ENCODE peak calls at places on chromosomes 1 and 21, in five cellular contexts. One of them, this sample, is unnamed.

GRCh38 chr1:162381941-162382750 is 618 bp downstream of the C1orf226 start:
- DNase-seq in Right ventricle myocardium superior: no peak
- DNase-seq in stimulated activated CD4-positive, alpha-beta T cell treated with anti-CD3 and anti-CD28 coated beads, TNF-alpha, amount 100 ng/mL, for 1 hour: no peak
- DNase-seq in AG04450: no peak
- DNase-seq in endothelial cell: no peak
- DNase-seq in this sample: no peak

GRCh38 chr1:14780271-14780670 is 181.8 kb downstream of the KAZN start:
- DNase-seq in AG04450: no peak
- DNase-seq in endothelial cell: no peak
- DNase-seq in stimulated activated CD4-positive, alpha-beta T cell treated with anti-CD3 and anti-CD28 coated beads, TNF-alpha, amount 100 ng/mL, for 1 hour: no peak
- DNase-seq in Right ventricle myocardium superior: no peak
- DNase-seq in this sample: no peak

GRCh38 chr1:94522304-94522703 is 19.3 kb downstream of the F3 start:
- DNase-seq in Right ventricle myocardium superior: no peak
- DNase-seq in AG04450: no peak
- DNase-seq in stimulated activated CD4-positive, alpha-beta T cell treated with anti-CD3 and anti-CD28 coated beads, TNF-alpha, amount 100 ng/mL, for 1 hour: no peak
- DNase-seq in endothelial cell: no peak
- DNase-seq in this sample: peak

GRCh38 chr1:21865943-21866628 is 54.0 kb downstream of the LDLRAD2 start:
- DNase-seq in AG04450: no peak
- DNase-seq in stimulated activated CD4-positive, alpha-beta T cell treated with anti-CD3 and anti-CD28 coated beads, TNF-alpha, amount 100 ng/mL, for 1 hour: no peak
- DNase-seq in endothelial cell: peak
- DNase-seq in Right ventricle myocardium superior: no peak
- DNase-seq in this sample: no peak

GRCh38 chr21:38631171-38631570 is 132.9 kb upstream of the ERG start:
- DNase-seq in stimulated activated CD4-positive, alpha-beta T cell treated with anti-CD3 and anti-CD28 coated beads, TNF-alpha, amount 100 ng/mL, for 1 hour: no peak
- DNase-seq in Right ventricle myocardium superior: no peak
- DNase-seq in AG04450: no peak
- DNase-seq in endothelial cell: no peak
- DNase-seq in this sample: no peak

GRCh38 chr1:111513410-111514020 is 10.1 kb upstream of the ADORA3 start:
- DNase-seq in endothelial cell: no peak
- DNase-seq in Right ventricle myocardium superior: no peak
- DNase-seq in stimulated activated CD4-positive, alpha-beta T cell treated with anti-CD3 and anti-CD28 coated beads, TNF-alpha, amount 100 ng/mL, for 1 hour: no peak
- DNase-seq in AG04450: no peak
- DNase-seq in this sample: no peak

GRCh38 chr1:232905324-232906034 is 44.9 kb upstream of the NTPCR start:
- DNase-seq in stimulated activated CD4-positive, alpha-beta T cell treated with anti-CD3 and anti-CD28 coated beads, TNF-alpha, amount 100 ng/mL, for 1 hour: no peak
- DNase-seq in endothelial cell: no peak
- DNase-seq in Right ventricle myocardium superior: no peak
- DNase-seq in AG04450: no peak
- DNase-seq in this sample: no peak

GRCh38 chr1:54577612-54578011 is 29.6 kb downstream of the ACOT11 start:
- DNase-seq in AG04450: peak
- DNase-seq in Right ventricle myocardium superior: peak
- DNase-seq in endothelial cell: no peak
- DNase-seq in stimulated activated CD4-positive, alpha-beta T cell treated with anti-CD3 and anti-CD28 coated beads, TNF-alpha, amount 100 ng/mL, for 1 hour: no peak
- DNase-seq in this sample: peak

GRCh38 chr1:162663086-162663485 is 30.8 kb downstream of the DDR2 start:
- DNase-seq in stimulated activated CD4-positive, alpha-beta T cell treated with anti-CD3 and anti-CD28 coated beads, TNF-alpha, amount 100 ng/mL, for 1 hour: no peak
- DNase-seq in AG04450: no peak
- DNase-seq in endothelial cell: no peak
- DNase-seq in Right ventricle myocardium superior: no peak
- DNase-seq in this sample: no peak

GRCh38 chr1:2402420-2402819 is 9.9 kb downstream of the PEX10 start:
- DNase-seq in stimulated activated CD4-positive, alpha-beta T cell treated with anti-CD3 and anti-CD28 coated beads, TNF-alpha, amount 100 ng/mL, for 1 hour: no peak
- DNase-seq in Right ventricle myocardium superior: no peak
- DNase-seq in AG04450: no peak
- DNase-seq in endothelial cell: no peak
- DNase-seq in this sample: no peak

GRCh38 chr21:37866027-37866426 is 50.2 kb downstream of the KCNJ6 start:
- DNase-seq in Right ventricle myocardium superior: no peak
- DNase-seq in stimulated activated CD4-positive, alpha-beta T cell treated with anti-CD3 and anti-CD28 coated beads, TNF-alpha, amount 100 ng/mL, for 1 hour: no peak
- DNase-seq in AG04450: no peak
- DNase-seq in endothelial cell: no peak
- DNase-seq in this sample: no peak

GRCh38 chr1:186633101-186633500 is 47.1 kb downstream of the PTGS2 start:
- DNase-seq in endothelial cell: no peak
- DNase-seq in AG04450: no peak
- DNase-seq in stimulated activated CD4-positive, alpha-beta T cell treated with anti-CD3 and anti-CD28 coated beads, TNF-alpha, amount 100 ng/mL, for 1 hour: no peak
- DNase-seq in Right ventricle myocardium superior: no peak
- DNase-seq in this sample: no peak

GRCh38 chr1:90405726-90406125 is 311.4 kb downstream of the BARHL2 start:
- DNase-seq in endothelial cell: no peak
- DNase-seq in AG04450: no peak
- DNase-seq in stimulated activated CD4-positive, alpha-beta T cell treated with anti-CD3 and anti-CD28 coated beads, TNF-alpha, amount 100 ng/mL, for 1 hour: no peak
- DNase-seq in Right ventricle myocardium superior: no peak
- DNase-seq in this sample: no peak

GRCh38 chr1:84772428-84772943 is 82.2 kb upstream of the SSX2IP start:
- DNase-seq in stimulated activated CD4-positive, alpha-beta T cell treated with anti-CD3 and anti-CD28 coated beads, TNF-alpha, amount 100 ng/mL, for 1 hour: peak
- DNase-seq in AG04450: peak
- DNase-seq in endothelial cell: peak
- DNase-seq in Right ventricle myocardium superior: peak
- DNase-seq in this sample: peak

GRCh38 chr1:209224886-209225285 is 358.6 kb upstream of the CAMK1G start:
- DNase-seq in stimulated activated CD4-positive, alpha-beta T cell treated with anti-CD3 and anti-CD28 coated beads, TNF-alpha, amount 100 ng/mL, for 1 hour: no peak
- DNase-seq in Right ventricle myocardium superior: no peak
- DNase-seq in endothelial cell: no peak
- DNase-seq in AG04450: no peak
- DNase-seq in this sample: no peak

GRCh38 chr1:4980211-4980610 is 325.8 kb downstream of the AJAP1 start:
- DNase-seq in endothelial cell: no peak
- DNase-seq in stimulated activated CD4-positive, alpha-beta T cell treated with anti-CD3 and anti-CD28 coated beads, TNF-alpha, amount 100 ng/mL, for 1 hour: no peak
- DNase-seq in AG04450: no peak
- DNase-seq in Right ventricle myocardium superior: no peak
- DNase-seq in this sample: no peak